ENCODE peak calls at places on chromosomes 3 and 15, in five cellular contexts. B is PC-9, G is uterus, C is left ventricle myocardium inferior, O is stomach. J is an unnamed sample.

GRCh38 chr3:155352900-155353490 is 59.5 kb upstream of the STRIT1 start:
- DNase-seq in O (no peak), C (no peak), G (no peak), B (no peak), J (no peak)

GRCh38 chr3:19866751-19867347 is 67.2 kb downstream of the EFHB start:
- DNase-seq in B (peak; percentile 49), C (no peak), G (peak; percentile 22), O (peak; percentile 37), J (peak; percentile 37)

GRCh38 chr15:99621767-99622166 is 56.0 kb downstream of the MEF2A start:
- DNase-seq in B (no peak), G (no peak), O (no peak), C (no peak), J (no peak)

GRCh38 chr3:62835594-62836236 is 39.5 kb downstream of the CADPS start:
- DNase-seq in B (no peak), C (no peak), O (no peak), G (no peak), J (no peak)

GRCh38 chr3:102083469-102083868 is 234.2 kb downstream of the NFKBIZ start:
- DNase-seq in C (no peak), O (no peak), B (no peak), G (no peak), J (no peak)

GRCh38 chr15:92034227-92034626 is 180.7 kb downstream of the SLCO3A1 start:
- DNase-seq in C (no peak), B (no peak), G (no peak), O (no peak), J (peak; percentile 46)

GRCh38 chr3:156024904-156025303 is 95.5 kb upstream of the KCNAB1 start:
- DNase-seq in C (no peak), O (no peak), B (peak; percentile 10), G (no peak), J (no peak)

GRCh38 chr3:31695280-31696008 is 162.7 kb downstream of the STT3B start:
- DNase-seq in B (no peak), C (no peak), G (no peak), O (peak; percentile 36), J (no peak)

GRCh38 chr15:62306851-62307504 is 141.9 kb upstream of the C2CD4B start:
- DNase-seq in B (peak; percentile 29), O (peak; percentile 64), C (peak; percentile 32), G (peak; percentile 46), J (no peak)

GRCh38 chr15:92906563-92907081 is 6.5 kb downstream of the CHD2 start:
- DNase-seq in O (no peak), C (no peak), B (peak; percentile 59), G (no peak), J (no peak)

GRCh38 chr15:94411279-94411678 is 179.9 kb downstream of the MCTP2 start:
- DNase-seq in C (no peak), G (no peak), O (no peak), B (no peak), J (no peak)

GRCh38 chr3:121488628-121489027 is 57.2 kb downstream of the POLQ start:
- DNase-seq in G (no peak), O (no peak), B (no peak), C (no peak), J (no peak)

GRCh38 chr3:122493296-122493695 is 21.4 kb downstream of the KPNA1 start:
- DNase-seq in O (no peak), B (no peak), C (no peak), G (no peak), J (no peak)

GRCh38 chr15:76904461-76905012 is 603 bp downstream of the SCAPER start:
- DNase-seq in O (peak; percentile 28), G (peak; percentile 31), C (no peak), B (peak; percentile 22), J (peak; percentile 38)

GRCh38 chr3:188389711-188390346 is 235.9 kb downstream of the LPP start:
- DNase-seq in G (no peak), B (no peak), C (peak; percentile 22), O (no peak), J (peak; percentile 70)

GRCh38 chr15:48358229-48358641 is 27.0 kb downstream of the DUT start:
- DNase-seq in B (no peak), G (no peak), O (no peak), C (no peak), J (no peak)

GRCh38 chr3:25515131-25515530 is 87.1 kb downstream of the RARB start:
- DNase-seq in C (no peak), B (no peak), O (no peak), G (no peak), J (no peak)

GRCh38 chr15:73955851-73956250 is 29.6 kb downstream of the LOXL1 start:
- DNase-seq in O (no peak), G (no peak), C (no peak), B (no peak), J (peak; percentile 61)

GRCh38 chr15:73957276-73957675 is 31.0 kb downstream of the LOXL1 start:
- DNase-seq in G (no peak), B (peak; percentile 46), C (no peak), O (no peak), J (no peak)

GRCh38 chr15:73959012-73959581 is 32.8 kb downstream of the LOXL1 start:
- DNase-seq in O (no peak), B (no peak), G (no peak), C (no peak), J (peak; percentile 20)

GRCh38 chr15:73956276-73957086 is 30.2 kb downstream of the LOXL1 start:
- DNase-seq in C (no peak), B (peak; percentile 96), O (peak; percentile 57), G (peak; percentile 62), J (peak; percentile 83)

GRCh38 chr15:73957785-73958184 is 31.5 kb downstream of the LOXL1 start:
- DNase-seq in O (no peak), C (no peak), B (no peak), G (no peak), J (no peak)
- H3K4me1 ChIP-seq in O (peaks cover 16% of the 10 kb centered on the region), C (peaks cover 30% of the 10 kb centered on the region), B (peaks cover 49% of the 10 kb centered on the region), G (no peaks in the 10 kb centered on the region), J (peaks cover 21% of the 10 kb centered on the region)

GRCh38 chr3:71214797-71215196 is 368.7 kb downstream of the FOXP1 start:
- DNase-seq in G (no peak), O (no peak), C (no peak), B (no peak), J (no peak)
- TF ChIP-seq CTCF in G (no peak), O (no peak), C (no peak), B (no peak), J (no peak)

GRCh38 chr15:31364301-31365031 is 37.8 kb downstream of the KLF13 start:
- DNase-seq in C (peak; percentile 34), B (no peak), G (no peak), O (no peak), J (peak; percentile 65)
- H3K4me1 ChIP-seq in C (peaks cover 100% of the 10 kb centered on the region), B (no peaks in the 10 kb centered on the region), G (no peaks in the 10 kb centered on the region), O (peaks cover 100% of the 10 kb centered on the region), J (peaks cover 62% of the 10 kb centered on the region)

DNA sequence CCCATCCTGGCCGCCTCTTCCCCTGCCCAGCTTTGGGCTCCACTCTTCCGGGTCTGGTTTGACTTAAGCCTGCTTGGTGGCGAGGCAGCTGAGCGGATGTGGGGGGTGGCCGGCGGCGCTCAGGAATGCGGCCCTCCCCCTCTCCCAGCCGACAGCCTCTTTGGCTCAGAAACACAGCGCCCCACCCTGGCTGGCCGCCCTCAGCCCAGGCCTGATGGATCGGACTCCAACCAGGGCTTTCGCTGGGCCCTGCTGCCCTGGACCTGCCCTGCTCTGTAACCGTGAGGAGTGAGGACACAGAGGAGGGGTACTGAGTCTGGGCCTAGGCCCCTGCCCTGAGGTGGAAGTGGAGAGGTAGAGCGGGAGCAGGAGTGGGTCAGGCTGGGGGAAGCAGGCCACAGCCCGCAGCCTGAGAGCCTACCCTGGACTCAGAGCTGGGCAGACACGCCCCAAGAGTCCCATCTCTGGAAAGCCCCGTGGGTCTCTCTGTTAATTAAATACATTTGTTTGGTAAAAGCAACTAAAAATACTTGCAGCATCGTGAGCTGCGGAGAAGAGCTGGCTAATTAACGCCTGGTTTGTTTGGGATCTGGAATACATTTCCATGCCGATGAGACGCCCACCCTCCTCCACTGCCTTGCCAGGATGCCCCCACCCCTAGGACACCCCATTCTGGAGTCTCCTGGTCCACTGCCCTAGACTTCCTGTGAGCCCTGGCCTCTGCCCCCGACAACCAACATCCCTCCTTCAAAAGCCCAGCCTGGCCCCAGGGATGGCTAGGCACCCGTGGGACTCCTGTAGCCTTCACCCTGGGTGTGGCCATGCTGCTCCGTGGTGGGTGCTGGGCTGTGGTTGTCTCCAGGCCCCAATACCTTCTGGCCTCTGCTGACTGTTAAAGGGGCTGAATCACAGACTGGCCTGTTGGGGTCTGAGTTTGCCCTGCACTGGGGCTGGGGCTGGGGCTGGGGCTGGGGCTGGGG is 19.6 kb downstream of the PLXNA1 start:
- DNase-seq in C (peak; percentile 90), B (no peak), O (peak; percentile 71), G (peak; percentile 84), J (peak; percentile 86)
- TF ChIP-seq CTCF in C (peak; percentile 58), B (no peak), O (peak; percentile 26), G (peak; percentile 14), J (no peak)

GRCh38 chr15:67240235-67241131 is 14.0 kb downstream of the AAGAB start:
- DNase-seq in O (peak; percentile 43), B (peak; percentile 11), C (no peak), G (no peak), J (no peak)
- H3K4me1 ChIP-seq in O (peaks cover 39% of the 10 kb centered on the region), B (peaks cover 4% of the 10 kb centered on the region), C (peaks cover 18% of the 10 kb centered on the region), G (no peaks in the 10 kb centered on the region), J (peaks cover 7% of the 10 kb centered on the region)

GRCh38 chr3:49879721-49880120 is 10.0 kb upstream of the CAMKV start:
- DNase-seq in C (no peak), O (no peak), G (no peak), B (no peak), J (no peak)

GRCh38 chr3:49882182-49882581 is 12.5 kb upstream of the CAMKV start:
- DNase-seq in O (no peak), B (no peak), C (peak; percentile 40), G (no peak), J (no peak)

GRCh38 chr3:49878686-49879085 is 9.0 kb upstream of the CAMKV start:
- DNase-seq in O (no peak), B (no peak), G (no peak), C (no peak), J (no peak)

GRCh38 chr3:49883992-49884391 is 14.3 kb upstream of the CAMKV start:
- DNase-seq in C (no peak), O (no peak), B (no peak), G (no peak), J (no peak)

DNA sequence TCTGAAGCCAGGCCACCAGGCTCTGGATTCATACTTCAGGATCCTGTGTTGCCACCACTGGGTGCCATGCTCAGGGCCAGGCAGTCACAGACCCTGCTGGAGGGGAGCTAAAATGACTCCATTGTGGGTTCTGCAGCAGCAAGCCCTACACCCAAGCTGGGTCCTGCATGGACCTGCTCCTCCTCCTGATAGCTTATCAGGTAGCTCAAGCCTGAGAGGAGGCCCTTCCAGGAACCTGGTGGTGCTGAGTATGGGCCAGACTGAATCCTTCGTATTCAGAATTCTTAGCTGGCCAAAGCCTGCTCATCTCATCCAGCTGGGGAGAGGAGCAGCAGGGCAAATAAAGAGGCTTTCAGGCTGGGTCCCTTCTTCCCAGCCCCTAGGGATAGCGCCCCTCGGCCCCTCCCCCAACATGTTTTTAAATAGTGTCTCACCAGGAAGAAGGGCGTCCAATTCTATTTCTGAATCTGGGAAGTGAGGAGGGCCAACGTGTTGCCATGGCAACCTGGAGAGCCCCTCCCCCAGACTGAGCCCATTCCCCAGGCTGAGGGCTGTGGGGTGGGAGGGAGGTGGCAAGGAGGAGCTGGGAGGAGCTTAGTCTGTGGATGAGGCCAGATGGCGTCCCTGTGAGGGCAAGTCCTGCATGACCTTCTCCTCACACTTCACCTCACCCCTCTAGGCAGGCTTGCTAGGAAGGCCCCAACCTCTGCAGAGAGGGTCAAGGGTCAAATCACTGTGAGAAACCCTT is 11.0 kb upstream of the CAMKV start:
- DNase-seq in G (no peak), O (no peak), B (no peak), C (no peak), J (no peak)
- TF ChIP-seq CTCF in G (no peak), O (no peak), B (no peak), C (no peak), J (no peak)

J was measured in tibial artery.